ENCODE peak calls at places on chromosome 4, in six cellular contexts. U is left ventricle myocardium inferior, R is fibroblast of lung, A is heart right ventricle, G is neuronal stem cell, S is tibial artery. J is an unnamed sample.

GRCh38 chr4:186536285-186536684 is 19.1 kb downstream of the MTNR1A start:
- DNase-seq in U (no peak), R (no peak), A (no peak), G (no peak), S (no peak), J (no peak)

GRCh38 chr4:138773321-138773720 is 242.3 kb upstream of the NOCT start:
- DNase-seq in U (no peak), R (no peak), A (no peak), G (no peak), S (no peak), J (no peak)

GRCh38 chr4:98113005-98113404 is 30.3 kb downstream of the STPG2 start:
- DNase-seq in U (no peak), R (peak; percentile 26), A (no peak), G (peak; percentile 9), S (no peak), J (no peak)

GRCh38 chr4:33411182-33411581 is 2691.0 kb downstream of the PCDH7 start:
- DNase-seq in U (no peak), R (peak; percentile 46), A (no peak), G (no peak), S (no peak), J (no peak)

GRCh38 chr4:35525192-35525978 is 718.9 kb downstream of the ARAP2 start:
- DNase-seq in U (no peak), R (no peak), A (no peak), G (no peak), S (no peak), J (no peak)

GRCh38 chr4:53003959-53004358 is 141.8 kb downstream of the RASL11B start:
- DNase-seq in U (no peak), R (peak; percentile 75), A (no peak), G (no peak), S (no peak), J (no peak)

GRCh38 chr4:128310266-128310697 is 22.7 kb upstream of the PGRMC2 start:
- DNase-seq in U (peak; percentile 25), R (no peak), A (peak; percentile 17), G (peak; percentile 11), S (no peak), J (no peak)

GRCh38 chr4:29058519-29058918 is 1661.7 kb upstream of the PCDH7 start:
- DNase-seq in U (no peak), R (peak; percentile 32), A (no peak), G (no peak), S (no peak), J (no peak)

DNA sequence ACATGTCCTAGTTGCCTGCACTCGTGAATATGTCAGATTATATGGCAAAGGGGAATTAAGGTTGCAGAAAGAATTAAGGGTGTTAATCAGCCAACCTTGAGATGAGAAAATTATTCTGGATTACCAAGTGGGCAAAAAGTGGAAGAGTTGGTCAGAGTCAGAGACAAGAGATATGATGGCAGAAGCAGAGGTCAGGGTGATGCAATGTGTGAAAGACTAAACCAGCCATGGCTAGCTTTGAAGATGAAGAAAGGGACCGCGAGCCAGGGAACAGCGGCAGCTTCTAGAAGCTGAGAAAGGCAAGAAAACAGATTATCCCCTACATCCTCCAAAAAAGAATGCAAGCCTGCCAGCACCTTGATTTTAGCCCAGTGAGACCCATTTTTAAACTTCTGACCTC is 385.6 kb downstream of the HNRNPD start:
- DNase-seq in U (no peak), R (no peak), A (no peak), G (no peak), S (no peak), J (no peak)
- H3K27ac ChIP-seq in U (no peak overlapping the region), R (no peak overlapping the region), A (no peak overlapping the region), G (no peak overlapping the region), S (no peak overlapping the region), J (no peak overlapping the region)

GRCh38 chr4:107718351-107718965 is 1.6 kb downstream of the PAPSS1 start:
- DNase-seq in U (no peak), R (peak; percentile 49), A (no peak), G (no peak), S (no peak), J (no peak)

GRCh38 chr4:107719211-107719926 is 665 bp downstream of the PAPSS1 start:
- DNase-seq in U (no peak), R (peak; percentile 68), A (no peak), G (no peak), S (no peak), J (no peak)

GRCh38 chr4:107719927-107720722 is at the start of gene PAPSS1:
- DNase-seq in U (peak; percentile 96), R (peak; percentile 96), A (peak; percentile 97), G (peak; percentile 96), S (peak; percentile 97), J (peak; percentile 98)

DNA sequence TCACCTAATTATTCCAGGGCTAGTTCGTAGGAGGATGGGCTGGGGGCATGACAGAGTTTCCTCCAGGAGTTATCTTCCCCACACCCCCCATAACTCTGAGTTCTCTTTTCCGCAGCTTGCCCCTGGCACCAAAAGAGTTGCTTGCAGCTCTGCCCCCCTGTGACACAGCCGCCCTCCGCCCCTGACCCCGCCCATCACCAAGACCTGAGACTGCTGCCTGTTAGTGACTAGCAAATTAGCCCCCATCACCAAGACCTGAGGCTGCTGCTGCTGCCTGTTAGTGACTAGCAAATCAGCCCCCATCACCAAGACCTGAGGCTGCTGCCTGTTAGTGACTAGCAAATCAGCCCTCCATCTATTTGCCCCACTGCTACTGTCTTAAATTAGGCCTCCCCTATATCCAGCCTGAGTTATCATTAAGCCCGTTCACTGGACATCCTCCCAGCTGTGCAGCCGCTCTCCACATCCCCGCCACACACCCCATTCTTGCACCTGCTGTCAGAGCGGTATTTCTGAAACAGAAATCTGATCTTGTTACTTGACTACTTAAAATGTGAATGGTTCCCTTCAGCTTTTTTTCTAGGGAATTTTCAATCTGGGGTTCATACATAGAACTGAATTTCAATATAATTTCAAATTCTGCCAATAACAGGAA is 1.5 kb upstream of the PAPSS1 start:
- DNase-seq in U (no peak), R (no peak), A (peak; percentile 21), G (no peak), S (no peak), J (no peak)
- H3K4me3 ChIP-seq in U (peak overlapping the region; percentile 93), R (no peak overlapping the region), A (no peak overlapping the region), G (peak overlapping the region; percentile 71), S (peak overlapping the region; percentile 89), J (no peak overlapping the region)

GRCh38 chr4:123893746-123894095 is 497.1 kb downstream of the SPRY1 start:
- DNase-seq in U (no peak), R (peak; percentile 72), A (no peak), G (no peak), S (no peak), J (no peak)
- H3K27ac ChIP-seq in U (peak overlapping the region; percentile 87), R (no peak overlapping the region), A (peak overlapping the region; percentile 80), G (no peak overlapping the region), S (no peak overlapping the region), J (no peak overlapping the region)

GRCh38 chr4:6839579-6839978 is 57.1 kb downstream of the KIAA0232 start:
- DNase-seq in U (no peak), R (no peak), A (no peak), G (no peak), S (no peak), J (no peak)
- H3K4me3 ChIP-seq in U (peak overlapping the region; percentile 13), R (no peak overlapping the region), A (no peak overlapping the region), G (no peak overlapping the region), S (no peak overlapping the region), J (no peak overlapping the region)

J was measured in aorta.